ENCODE peak calls at places on chromosomes 3 and 15, in seven cellular contexts. V is cardiac muscle cell, X is astrocyte of the cerebellum, G is H1, L is thoracic aorta, F is body of pancreas, A is hepatocyte. S is an unnamed sample.
A peak's percentile ranks its signal among the peaks of the same experiment; 100 is the strongest.

GRCh38 chr3:127484601-127485388 is 105.7 kb downstream of the TPRA1 start:
- DNase-seq in V (peak; percentile 50), X (no peak), L (no peak), G (peak; percentile 23), A (no peak), F (no peak), S (no peak)

GRCh38 chr15:74897300-74897701 is 7.5 kb downstream of the MPI start:
- DNase-seq in G (no peak), V (no peak), L (no peak), X (no peak), F (no peak), A (no peak), S (no peak)

GRCh38 chr3:185176756-185177359 is 24.0 kb upstream of the C3orf70 start:
- DNase-seq in F (peak; percentile 33), X (peak; percentile 18), A (peak; percentile 47), G (peak; percentile 71), L (no peak), V (peak; percentile 59), S (no peak)

GRCh38 chr3:5092018-5092417 is 30.1 kb upstream of the ARL8B start:
- DNase-seq in V (no peak), G (no peak), L (no peak), F (no peak), X (no peak), A (no peak), S (no peak)

GRCh38 chr15:33091983-33092688 is 102.4 kb downstream of the FMN1 start:
- DNase-seq in L (no peak), V (no peak), A (no peak), G (no peak), X (no peak), F (no peak), S (no peak)

GRCh38 chr3:29497282-29497681 is 216.4 kb downstream of the RBMS3 start:
- DNase-seq in L (no peak), F (no peak), G (no peak), V (no peak), X (no peak), A (no peak), S (no peak)

GRCh38 chr3:9970020-9970652 is 16.5 kb downstream of the EMC3 start:
- DNase-seq in G (no peak), V (peak; percentile 45), F (no peak), A (no peak), L (no peak), X (peak; percentile 62), S (peak; percentile 48)

GRCh38 chr3:124246949-124247348 is 255.0 kb upstream of the ROPN1 start:
- DNase-seq in X (no peak), F (no peak), L (no peak), A (peak; percentile 27), G (no peak), V (no peak), S (no peak)

GRCh38 chr3:149585401-149585726 is 72.5 kb downstream of the WWTR1 start:
- DNase-seq in V (no peak), G (no peak), L (no peak), F (no peak), X (no peak), A (no peak), S (no peak)

GRCh38 chr15:67824900-67825879 is at the start of gene SKOR1:
- DNase-seq in X (no peak), F (no peak), A (peak; percentile 62), L (no peak), V (peak; percentile 57), G (peak; percentile 79), S (no peak)

GRCh38 chr15:36426696-36427095 is 152.7 kb upstream of the CDIN1 start:
- DNase-seq in L (no peak), X (no peak), A (no peak), F (no peak), G (no peak), V (no peak), S (no peak)

GRCh38 chr3:68057637-68058320 is 403.4 kb upstream of the SUCLG2 start:
- DNase-seq in A (no peak), F (no peak), V (no peak), X (no peak), G (no peak), L (no peak), S (no peak)

GRCh38 chr3:134655706-134656105 is 4.9 kb upstream of the KY start:
- DNase-seq in F (no peak), V (no peak), A (no peak), X (no peak), L (no peak), G (peak; percentile 22), S (no peak)

GRCh38 chr3:44482721-44483120 is 5.3 kb upstream of the ZNF445 start:
- DNase-seq in V (no peak), F (no peak), G (no peak), A (no peak), L (no peak), X (no peak), S (no peak)

GRCh38 chr3:23611737-23612295 is 193.9 kb upstream of the UBE2E1 start:
- DNase-seq in G (peak; percentile 44), V (peak; percentile 74), A (peak; percentile 40), L (peak; percentile 26), F (peak; percentile 27), X (peak; percentile 64), S (no peak)

GRCh38 chr15:64856429-64857145 is 14.9 kb downstream of the PLEKHO2 start:
- DNase-seq in G (no peak), L (no peak), V (peak; percentile 76), A (peak; percentile 71), F (no peak), X (no peak), S (no peak)

GRCh38 chr3:168081171-168081771 is 14.5 kb downstream of the GOLIM4 start:
- DNase-seq in V (no peak), F (no peak), X (no peak), L (no peak), G (no peak), A (no peak), S (no peak)

GRCh38 chr3:194688207-194688711 is 2.6 kb downstream of the FAM43A start:
- DNase-seq in L (no peak), F (peak; percentile 15), V (peak; percentile 48), G (no peak), X (no peak), A (peak; percentile 42), S (no peak)

GRCh38 chr15:70763120-70763949 is at the start of gene UACA:
- DNase-seq in G (peak; percentile 99), A (peak; percentile 98), V (peak; percentile 98), F (peak; percentile 98), X (peak; percentile 91), L (peak; percentile 87), S (peak; percentile 87)
- TF ChIP-seq CTCF in G (no peak), A (peak; percentile 3), V (no peak), F (no peak), X (no peak), L (no peak), S (no peak)

GRCh38 chr3:157447026-157447694 is 10.5 kb downstream of the PTX3 start:
- DNase-seq in L (no peak), G (no peak), X (no peak), F (no peak), V (peak; percentile 76), A (peak; percentile 40), S (no peak)
- TF ChIP-seq CTCF in L (peak; percentile 41), G (no peak), X (peak; percentile 93), F (no peak), V (peak; percentile 75), A (peak; percentile 56), S (peak; percentile 70)

GRCh38 chr15:100131321-100132224 is 210.2 kb downstream of the ADAMTS17 start:
- DNase-seq in L (no peak), A (peak; percentile 30), V (peak; percentile 75), F (peak; percentile 61), G (no peak), X (no peak), S (no peak)
- TF ChIP-seq CTCF in L (peak; percentile 62), A (peak; percentile 16), V (peak; percentile 72), F (peak; percentile 32), G (peak; percentile 14), X (peak; percentile 26), S (no peak)

GRCh38 chr3:76753599-76753998 is 286.3 kb upstream of the ROBO2 start:
- DNase-seq in V (no peak), G (no peak), A (peak; percentile 38), F (no peak), L (no peak), X (no peak), S (no peak)
- TF ChIP-seq CTCF in V (no peak), G (no peak), A (peak; percentile 71), F (peak; percentile 5), L (no peak), X (peak; percentile 37), S (peak; percentile 35)

GRCh38 chr15:37819191-37819590 is 115.2 kb upstream of the TMCO5A start:
- DNase-seq in F (no peak), V (peak; percentile 50), X (no peak), A (no peak), G (no peak), L (no peak), S (no peak)

GRCh38 chr15:37818152-37818677 is 116.2 kb upstream of the TMCO5A start:
- DNase-seq in V (no peak), L (no peak), G (no peak), X (no peak), F (no peak), A (no peak), S (no peak)

GRCh38 chr15:37820380-37821128 is 113.9 kb upstream of the TMCO5A start:
- DNase-seq in A (no peak), X (no peak), G (no peak), V (no peak), F (no peak), L (no peak), S (no peak)

GRCh38 chr15:37824717-37825382 is 109.6 kb upstream of the TMCO5A start:
- DNase-seq in V (peak; percentile 90), A (peak; percentile 54), F (no peak), L (no peak), X (peak; percentile 81), G (no peak), S (peak; percentile 80)

GRCh38 chr15:37823601-37824275 is 110.7 kb upstream of the TMCO5A start:
- DNase-seq in A (no peak), X (no peak), F (no peak), L (no peak), G (no peak), V (no peak), S (no peak)
- TF ChIP-seq CTCF in A (no peak), X (no peak), F (no peak), L (no peak), G (no peak), V (no peak), S (no peak)

GRCh38 chr3:4083225-4084015 is 219.7 kb upstream of the SETMAR start:
- DNase-seq in X (no peak), F (no peak), L (no peak), V (no peak), A (no peak), G (no peak), S (no peak)
- TF ChIP-seq CTCF in X (no peak), F (no peak), L (no peak), V (no peak), A (no peak), G (no peak), S (no peak)

DNA sequence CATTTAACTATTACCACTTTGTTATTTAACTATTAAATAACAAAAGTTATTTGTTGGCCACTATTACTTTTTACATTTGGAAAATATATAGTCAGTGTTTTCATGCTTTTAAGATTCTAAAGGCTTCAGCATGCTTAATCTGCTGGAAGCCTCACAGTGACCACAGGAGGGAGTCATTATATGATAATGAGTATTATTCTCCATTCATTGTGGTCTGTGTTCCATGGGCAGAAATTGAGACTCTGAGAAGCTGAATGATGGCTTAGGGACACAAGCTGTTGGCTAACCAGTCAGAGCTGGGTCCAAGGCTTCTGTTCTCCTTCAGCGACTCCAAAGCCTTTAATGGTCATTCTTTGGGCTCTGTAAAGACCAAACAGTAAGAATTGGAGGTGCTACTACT is 64.7 kb downstream of the BFSP2 start:
- DNase-seq in A (no peak), G (no peak), L (no peak), V (peak; percentile 61), X (peak; percentile 42), F (no peak), S (no peak)
- TF ChIP-seq CTCF in A (no peak), G (no peak), L (no peak), V (peak; percentile 54), X (peak; percentile 35), F (no peak), S (peak; percentile 47)